ENCODE peak calls at places on chromosomes 13 and 19, in seven cellular contexts. One of them, this sample, is unnamed.

GRCh38 chr13:36674337-36675212 is 755 bp downstream of the SERTM1 start:
- DNase-seq in RKO: no peak
- DNase-seq in naive thymus-derived CD8-positive, alpha-beta T cell: no peak
- DNase-seq in NCI-H1105 treated with DMSO at 0.1 percent for 48 hours: no peak
- DNase-seq in effector CD4-positive, alpha-beta T cell: no peak
- DNase-seq in activated CD4-positive, alpha-beta T cell treated with anti-CD3 and anti-CD28 coated beads, Interleukin-2, amount 50 U/mL, for 1 hour: no peak
- DNase-seq in breast epithelium: no peak
- DNase-seq in this sample: no peak

GRCh38 chr13:102912599-102912998 is 66.8 kb downstream of the ERCC5 start:
- DNase-seq in RKO: no peak
- DNase-seq in naive thymus-derived CD8-positive, alpha-beta T cell: no peak
- DNase-seq in breast epithelium: no peak
- DNase-seq in effector CD4-positive, alpha-beta T cell: no peak
- DNase-seq in NCI-H1105 treated with DMSO at 0.1 percent for 48 hours: no peak
- DNase-seq in activated CD4-positive, alpha-beta T cell treated with anti-CD3 and anti-CD28 coated beads, Interleukin-2, amount 50 U/mL, for 1 hour: no peak
- DNase-seq in this sample: no peak

GRCh38 chr13:42594577-42595571 is 20.9 kb downstream of the TNFSF11 start:
- DNase-seq in naive thymus-derived CD8-positive, alpha-beta T cell: no peak
- DNase-seq in effector CD4-positive, alpha-beta T cell: peak; percentile 29
- DNase-seq in breast epithelium: no peak
- DNase-seq in NCI-H1105 treated with DMSO at 0.1 percent for 48 hours: peak; percentile 80
- DNase-seq in activated CD4-positive, alpha-beta T cell treated with anti-CD3 and anti-CD28 coated beads, Interleukin-2, amount 50 U/mL, for 1 hour: peak; percentile 34
- DNase-seq in RKO: peak; percentile 62
- DNase-seq in this sample: peak; percentile 29

GRCh38 chr13:112545866-112546265 is 42.1 kb downstream of the TUBGCP3 start:
- DNase-seq in naive thymus-derived CD8-positive, alpha-beta T cell: no peak
- DNase-seq in breast epithelium: no peak
- DNase-seq in RKO: peak; percentile 12
- DNase-seq in NCI-H1105 treated with DMSO at 0.1 percent for 48 hours: no peak
- DNase-seq in effector CD4-positive, alpha-beta T cell: no peak
- DNase-seq in activated CD4-positive, alpha-beta T cell treated with anti-CD3 and anti-CD28 coated beads, Interleukin-2, amount 50 U/mL, for 1 hour: no peak
- DNase-seq in this sample: no peak

GRCh38 chr13:31093145-31093885 is 68.4 kb downstream of the HSPH1 start:
- DNase-seq in RKO: no peak
- DNase-seq in activated CD4-positive, alpha-beta T cell treated with anti-CD3 and anti-CD28 coated beads, Interleukin-2, amount 50 U/mL, for 1 hour: no peak
- DNase-seq in naive thymus-derived CD8-positive, alpha-beta T cell: no peak
- DNase-seq in NCI-H1105 treated with DMSO at 0.1 percent for 48 hours: no peak
- DNase-seq in breast epithelium: no peak
- DNase-seq in effector CD4-positive, alpha-beta T cell: no peak
- DNase-seq in this sample: no peak

GRCh38 chr13:99757756-99758464 is 213.7 kb downstream of the ZIC5 start:
- DNase-seq in breast epithelium: no peak
- DNase-seq in NCI-H1105 treated with DMSO at 0.1 percent for 48 hours: no peak
- DNase-seq in activated CD4-positive, alpha-beta T cell treated with anti-CD3 and anti-CD28 coated beads, Interleukin-2, amount 50 U/mL, for 1 hour: no peak
- DNase-seq in naive thymus-derived CD8-positive, alpha-beta T cell: no peak
- DNase-seq in effector CD4-positive, alpha-beta T cell: no peak
- DNase-seq in RKO: no peak
- DNase-seq in this sample: no peak

GRCh38 chr13:113305208-113305607 is 8.2 kb downstream of the LAMP1 start:
- DNase-seq in activated CD4-positive, alpha-beta T cell treated with anti-CD3 and anti-CD28 coated beads, Interleukin-2, amount 50 U/mL, for 1 hour: no peak
- DNase-seq in breast epithelium: no peak
- DNase-seq in naive thymus-derived CD8-positive, alpha-beta T cell: no peak
- DNase-seq in effector CD4-positive, alpha-beta T cell: no peak
- DNase-seq in RKO: no peak
- DNase-seq in NCI-H1105 treated with DMSO at 0.1 percent for 48 hours: peak; percentile 38
- DNase-seq in this sample: no peak

GRCh38 chr13:27403252-27403678 is 21.2 kb upstream of the GTF3A start:
- DNase-seq in RKO: peak; percentile 30
- DNase-seq in breast epithelium: no peak
- DNase-seq in NCI-H1105 treated with DMSO at 0.1 percent for 48 hours: no peak
- DNase-seq in effector CD4-positive, alpha-beta T cell: no peak
- DNase-seq in naive thymus-derived CD8-positive, alpha-beta T cell: no peak
- DNase-seq in activated CD4-positive, alpha-beta T cell treated with anti-CD3 and anti-CD28 coated beads, Interleukin-2, amount 50 U/mL, for 1 hour: no peak
- DNase-seq in this sample: no peak

GRCh38 chr19:10118960-10119359 is 739 bp downstream of the EIF3G start:
- DNase-seq in RKO: peak; percentile 81
- DNase-seq in naive thymus-derived CD8-positive, alpha-beta T cell: no peak
- DNase-seq in activated CD4-positive, alpha-beta T cell treated with anti-CD3 and anti-CD28 coated beads, Interleukin-2, amount 50 U/mL, for 1 hour: no peak
- DNase-seq in breast epithelium: no peak
- DNase-seq in NCI-H1105 treated with DMSO at 0.1 percent for 48 hours: no peak
- DNase-seq in effector CD4-positive, alpha-beta T cell: no peak
- DNase-seq in this sample: no peak

GRCh38 chr13:37225414-37226047 is 120.1 kb upstream of the CSNK1A1L start:
- DNase-seq in breast epithelium: no peak
- DNase-seq in naive thymus-derived CD8-positive, alpha-beta T cell: no peak
- DNase-seq in effector CD4-positive, alpha-beta T cell: no peak
- DNase-seq in NCI-H1105 treated with DMSO at 0.1 percent for 48 hours: no peak
- DNase-seq in activated CD4-positive, alpha-beta T cell treated with anti-CD3 and anti-CD28 coated beads, Interleukin-2, amount 50 U/mL, for 1 hour: no peak
- DNase-seq in RKO: no peak
- DNase-seq in this sample: no peak

GRCh38 chr13:77176350-77176749 is 149.4 kb upstream of the FBXL3 start:
- DNase-seq in effector CD4-positive, alpha-beta T cell: no peak
- DNase-seq in naive thymus-derived CD8-positive, alpha-beta T cell: no peak
- DNase-seq in activated CD4-positive, alpha-beta T cell treated with anti-CD3 and anti-CD28 coated beads, Interleukin-2, amount 50 U/mL, for 1 hour: no peak
- DNase-seq in NCI-H1105 treated with DMSO at 0.1 percent for 48 hours: no peak
- DNase-seq in RKO: peak; percentile 54
- DNase-seq in breast epithelium: no peak
- DNase-seq in this sample: no peak

GRCh38 chr13:98416408-98416807 is 160.5 kb downstream of the STK24 start:
- DNase-seq in activated CD4-positive, alpha-beta T cell treated with anti-CD3 and anti-CD28 coated beads, Interleukin-2, amount 50 U/mL, for 1 hour: no peak
- DNase-seq in effector CD4-positive, alpha-beta T cell: no peak
- DNase-seq in breast epithelium: peak; percentile 90
- DNase-seq in RKO: no peak
- DNase-seq in naive thymus-derived CD8-positive, alpha-beta T cell: no peak
- DNase-seq in NCI-H1105 treated with DMSO at 0.1 percent for 48 hours: peak; percentile 93
- DNase-seq in this sample: no peak

GRCh38 chr13:44181938-44182337 is 191.7 kb upstream of the SERP2 start:
- DNase-seq in RKO: no peak
- DNase-seq in naive thymus-derived CD8-positive, alpha-beta T cell: no peak
- DNase-seq in NCI-H1105 treated with DMSO at 0.1 percent for 48 hours: no peak
- DNase-seq in activated CD4-positive, alpha-beta T cell treated with anti-CD3 and anti-CD28 coated beads, Interleukin-2, amount 50 U/mL, for 1 hour: no peak
- DNase-seq in breast epithelium: no peak
- DNase-seq in effector CD4-positive, alpha-beta T cell: no peak
- DNase-seq in this sample: no peak

GRCh38 chr19:33673996-33674395 is 52.2 kb downstream of the CHST8 start:
- DNase-seq in RKO: no peak
- DNase-seq in naive thymus-derived CD8-positive, alpha-beta T cell: no peak
- DNase-seq in NCI-H1105 treated with DMSO at 0.1 percent for 48 hours: peak; percentile 21
- DNase-seq in breast epithelium: no peak
- DNase-seq in effector CD4-positive, alpha-beta T cell: no peak
- DNase-seq in activated CD4-positive, alpha-beta T cell treated with anti-CD3 and anti-CD28 coated beads, Interleukin-2, amount 50 U/mL, for 1 hour: no peak
- DNase-seq in this sample: no peak

GRCh38 chr19:8316351-8317125 is 4.6 kb downstream of the NDUFA7 start:
- DNase-seq in activated CD4-positive, alpha-beta T cell treated with anti-CD3 and anti-CD28 coated beads, Interleukin-2, amount 50 U/mL, for 1 hour: no peak
- DNase-seq in RKO: no peak
- DNase-seq in breast epithelium: no peak
- DNase-seq in naive thymus-derived CD8-positive, alpha-beta T cell: no peak
- DNase-seq in effector CD4-positive, alpha-beta T cell: no peak
- DNase-seq in NCI-H1105 treated with DMSO at 0.1 percent for 48 hours: no peak
- DNase-seq in this sample: no peak

GRCh38 chr19:29367701-29368306 is 154.9 kb upstream of the UQCRFS1 start:
- DNase-seq in activated CD4-positive, alpha-beta T cell treated with anti-CD3 and anti-CD28 coated beads, Interleukin-2, amount 50 U/mL, for 1 hour: no peak
- DNase-seq in RKO: no peak
- DNase-seq in effector CD4-positive, alpha-beta T cell: no peak
- DNase-seq in NCI-H1105 treated with DMSO at 0.1 percent for 48 hours: no peak
- DNase-seq in breast epithelium: no peak
- DNase-seq in naive thymus-derived CD8-positive, alpha-beta T cell: no peak
- DNase-seq in this sample: no peak

GRCh38 chr19:3109491-3109890 is 15.3 kb downstream of the GNA11 start:
- DNase-seq in activated CD4-positive, alpha-beta T cell treated with anti-CD3 and anti-CD28 coated beads, Interleukin-2, amount 50 U/mL, for 1 hour: no peak
- DNase-seq in RKO: no peak
- DNase-seq in breast epithelium: no peak
- DNase-seq in naive thymus-derived CD8-positive, alpha-beta T cell: no peak
- DNase-seq in effector CD4-positive, alpha-beta T cell: no peak
- DNase-seq in NCI-H1105 treated with DMSO at 0.1 percent for 48 hours: no peak
- DNase-seq in this sample: no peak

GRCh38 chr13:80840313-80840976 is 499.5 kb upstream of the SPRY2 start:
- DNase-seq in activated CD4-positive, alpha-beta T cell treated with anti-CD3 and anti-CD28 coated beads, Interleukin-2, amount 50 U/mL, for 1 hour: no peak
- DNase-seq in NCI-H1105 treated with DMSO at 0.1 percent for 48 hours: no peak
- DNase-seq in naive thymus-derived CD8-positive, alpha-beta T cell: no peak
- DNase-seq in breast epithelium: no peak
- DNase-seq in RKO: no peak
- DNase-seq in effector CD4-positive, alpha-beta T cell: no peak
- DNase-seq in this sample: no peak

GRCh38 chr19:51549533-51550324 is 18.3 kb upstream of the SIGLEC6 start:
- DNase-seq in breast epithelium: no peak
- DNase-seq in activated CD4-positive, alpha-beta T cell treated with anti-CD3 and anti-CD28 coated beads, Interleukin-2, amount 50 U/mL, for 1 hour: no peak
- DNase-seq in RKO: no peak
- DNase-seq in naive thymus-derived CD8-positive, alpha-beta T cell: no peak
- DNase-seq in NCI-H1105 treated with DMSO at 0.1 percent for 48 hours: no peak
- DNase-seq in effector CD4-positive, alpha-beta T cell: no peak
- DNase-seq in this sample: no peak

GRCh38 chr19:54154603-54155345 is 4.7 kb downstream of the LENG1 start:
- DNase-seq in naive thymus-derived CD8-positive, alpha-beta T cell: peak; percentile 69
- DNase-seq in NCI-H1105 treated with DMSO at 0.1 percent for 48 hours: no peak
- DNase-seq in breast epithelium: no peak
- DNase-seq in activated CD4-positive, alpha-beta T cell treated with anti-CD3 and anti-CD28 coated beads, Interleukin-2, amount 50 U/mL, for 1 hour: peak; percentile 34
- DNase-seq in RKO: no peak
- DNase-seq in effector CD4-positive, alpha-beta T cell: no peak
- DNase-seq in this sample: no peak

GRCh38 chr13:27273658-27274425 is 3.2 kb downstream of the RASL11A start:
- DNase-seq in effector CD4-positive, alpha-beta T cell: no peak
- DNase-seq in RKO: no peak
- DNase-seq in activated CD4-positive, alpha-beta T cell treated with anti-CD3 and anti-CD28 coated beads, Interleukin-2, amount 50 U/mL, for 1 hour: no peak
- DNase-seq in NCI-H1105 treated with DMSO at 0.1 percent for 48 hours: no peak
- DNase-seq in breast epithelium: no peak
- DNase-seq in naive thymus-derived CD8-positive, alpha-beta T cell: no peak
- DNase-seq in this sample: no peak

GRCh38 chr19:55275851-55276719 is 3.8 kb downstream of the HSPBP1 start:
- DNase-seq in naive thymus-derived CD8-positive, alpha-beta T cell: no peak
- DNase-seq in effector CD4-positive, alpha-beta T cell: no peak
- DNase-seq in RKO: no peak
- DNase-seq in NCI-H1105 treated with DMSO at 0.1 percent for 48 hours: no peak
- DNase-seq in activated CD4-positive, alpha-beta T cell treated with anti-CD3 and anti-CD28 coated beads, Interleukin-2, amount 50 U/mL, for 1 hour: no peak
- DNase-seq in breast epithelium: no peak
- DNase-seq in this sample: no peak

GRCh38 chr19:58033741-58034475 is at the start of gene ZSCAN1:
- DNase-seq in RKO: no peak
- DNase-seq in NCI-H1105 treated with DMSO at 0.1 percent for 48 hours: no peak
- DNase-seq in breast epithelium: peak; percentile 96
- DNase-seq in naive thymus-derived CD8-positive, alpha-beta T cell: peak; percentile 25
- DNase-seq in effector CD4-positive, alpha-beta T cell: no peak
- DNase-seq in activated CD4-positive, alpha-beta T cell treated with anti-CD3 and anti-CD28 coated beads, Interleukin-2, amount 50 U/mL, for 1 hour: no peak
- DNase-seq in this sample: no peak

GRCh38 chr19:33294058-33294798 is 8.1 kb downstream of the CEBPA start:
- DNase-seq in naive thymus-derived CD8-positive, alpha-beta T cell: no peak
- DNase-seq in activated CD4-positive, alpha-beta T cell treated with anti-CD3 and anti-CD28 coated beads, Interleukin-2, amount 50 U/mL, for 1 hour: no peak
- DNase-seq in effector CD4-positive, alpha-beta T cell: no peak
- DNase-seq in RKO: no peak
- DNase-seq in NCI-H1105 treated with DMSO at 0.1 percent for 48 hours: no peak
- DNase-seq in breast epithelium: no peak
- DNase-seq in this sample: no peak

GRCh38 chr19:49744946-49745381 is 18.1 kb downstream of the TSKS start:
- DNase-seq in naive thymus-derived CD8-positive, alpha-beta T cell: no peak
- DNase-seq in RKO: no peak
- DNase-seq in activated CD4-positive, alpha-beta T cell treated with anti-CD3 and anti-CD28 coated beads, Interleukin-2, amount 50 U/mL, for 1 hour: no peak
- DNase-seq in NCI-H1105 treated with DMSO at 0.1 percent for 48 hours: no peak
- DNase-seq in breast epithelium: no peak
- DNase-seq in effector CD4-positive, alpha-beta T cell: no peak
- DNase-seq in this sample: no peak

This sample was measured in activated T-helper 2 cell treated with anti-CD3 and anti-CD28 coated beads, Interferon-gamma antibody, Interleukin-2, Interleukin-4, amounts not matched to agents 10 μg/mL and 5 μg/mL and 100 μg/mL, durations not matched to agents 14 hours and 24 hours and 36 hours.